ENCODE peak calls at places on chromosomes 4 and X, in six cellular contexts. H is tibial nerve, T is heart left ventricle, L is A549, E is GM12892, Z is esophagus squamous epithelium. Y is an unnamed sample.

GRCh38 chr4:7938513-7939376 is 916 bp downstream of the AFAP1 start:
- DNase-seq in H (peak; percentile 17), T (peak; percentile 74), L (peak; percentile 21), E (no peak), Z (no peak), Y (no peak)

GRCh38 chr4:112765317-112765989 is 128.5 kb downstream of the LARP7 start:
- DNase-seq in H (no peak), T (no peak), L (peak; percentile 36), E (no peak), Z (no peak), Y (no peak)

GRCh38 chrX:43940811-43941210 is 32.4 kb downstream of the NDP start:
- DNase-seq in H (no peak), T (no peak), L (peak; percentile 3), E (no peak), Z (no peak), Y (no peak)

GRCh38 chr4:48268956-48269860 is at the start of gene TEC:
- DNase-seq in H (peak; percentile 19), T (peak; percentile 81), L (peak; percentile 60), E (no peak), Z (peak; percentile 10), Y (no peak)

GRCh38 chr4:10279261-10279660 is 162.7 kb upstream of the WDR1 start:
- DNase-seq in H (no peak), T (no peak), L (no peak), E (no peak), Z (no peak), Y (no peak)

GRCh38 chr4:108846568-108846967 is 83.7 kb upstream of the ETNPPL start:
- DNase-seq in H (no peak), T (no peak), L (no peak), E (no peak), Z (no peak), Y (no peak)

GRCh38 chr4:3074846-3075651 is 568 bp downstream of the HTT start:
- DNase-seq in H (no peak), T (peak; percentile 72), L (peak; percentile 54), E (no peak), Z (no peak), Y (peak; percentile 24)

GRCh38 chr4:14783011-14783877 is 219.0 kb upstream of the CPEB2 start:
- DNase-seq in H (no peak), T (no peak), L (no peak), E (no peak), Z (no peak), Y (peak; percentile 5)

GRCh38 chr4:47528651-47529050 is 43.6 kb downstream of the ATP10D start:
- DNase-seq in H (no peak), T (no peak), L (no peak), E (no peak), Z (no peak), Y (no peak)

GRCh38 chr4:53595204-53595603 is 3.9 kb upstream of the LNX1 start:
- DNase-seq in H (no peak), T (no peak), L (no peak), E (no peak), Z (no peak), Y (no peak)

GRCh38 chrX:93346309-93346708 is 327.1 kb downstream of the NAP1L3 start:
- DNase-seq in H (no peak), T (no peak), L (no peak), E (no peak), Z (no peak), Y (no peak)

GRCh38 chrX:149527705-149528104 is 13.1 kb upstream of the EOLA1 start:
- DNase-seq in H (no peak), T (no peak), L (peak; percentile 53), E (no peak), Z (no peak), Y (no peak)

GRCh38 chrX:66110112-66110511 is 53.9 kb upstream of the HEPH start:
- DNase-seq in H (no peak), T (no peak), L (peak; percentile 9), E (peak; percentile 1), Z (no peak), Y (peak; percentile 2)

GRCh38 chr4:24226667-24227066 is 336.8 kb upstream of the PPARGC1A start:
- DNase-seq in H (no peak), T (no peak), L (no peak), E (no peak), Z (no peak), Y (no peak)

GRCh38 chr4:61380865-61381264 is 180.7 kb downstream of the ADGRL3 start:
- DNase-seq in H (no peak), T (no peak), L (no peak), E (no peak), Z (no peak), Y (no peak)

DNA sequence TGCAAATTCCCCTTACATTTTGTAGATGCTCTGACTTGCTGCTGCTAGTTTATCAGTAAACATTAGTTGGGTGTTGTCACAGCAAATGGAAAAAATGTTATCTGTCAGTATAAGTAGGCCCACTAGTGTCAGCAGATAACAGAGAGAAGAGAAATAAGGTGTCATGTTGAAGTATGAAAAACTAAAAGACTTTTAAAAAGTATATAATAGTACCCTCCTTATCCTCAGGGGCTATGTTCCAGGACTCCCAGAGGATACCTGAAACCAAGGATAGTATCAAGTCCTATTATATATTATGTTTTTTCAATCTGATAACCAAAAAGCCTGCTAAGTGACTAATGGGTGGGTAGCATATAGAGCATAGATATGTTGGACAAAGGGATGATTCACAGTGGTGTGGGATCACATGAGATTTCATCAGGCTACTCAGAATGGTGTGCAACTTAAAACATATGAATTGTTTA is 11.6 kb upstream of the BMP2K start:
- DNase-seq in H (no peak), T (no peak), L (no peak), E (no peak), Z (no peak), Y (no peak)
- TF ChIP-seq POLR2A in H (no peak), T (no peak), L (no peak), E (no peak), Z (no peak), Y (no peak)

DNA sequence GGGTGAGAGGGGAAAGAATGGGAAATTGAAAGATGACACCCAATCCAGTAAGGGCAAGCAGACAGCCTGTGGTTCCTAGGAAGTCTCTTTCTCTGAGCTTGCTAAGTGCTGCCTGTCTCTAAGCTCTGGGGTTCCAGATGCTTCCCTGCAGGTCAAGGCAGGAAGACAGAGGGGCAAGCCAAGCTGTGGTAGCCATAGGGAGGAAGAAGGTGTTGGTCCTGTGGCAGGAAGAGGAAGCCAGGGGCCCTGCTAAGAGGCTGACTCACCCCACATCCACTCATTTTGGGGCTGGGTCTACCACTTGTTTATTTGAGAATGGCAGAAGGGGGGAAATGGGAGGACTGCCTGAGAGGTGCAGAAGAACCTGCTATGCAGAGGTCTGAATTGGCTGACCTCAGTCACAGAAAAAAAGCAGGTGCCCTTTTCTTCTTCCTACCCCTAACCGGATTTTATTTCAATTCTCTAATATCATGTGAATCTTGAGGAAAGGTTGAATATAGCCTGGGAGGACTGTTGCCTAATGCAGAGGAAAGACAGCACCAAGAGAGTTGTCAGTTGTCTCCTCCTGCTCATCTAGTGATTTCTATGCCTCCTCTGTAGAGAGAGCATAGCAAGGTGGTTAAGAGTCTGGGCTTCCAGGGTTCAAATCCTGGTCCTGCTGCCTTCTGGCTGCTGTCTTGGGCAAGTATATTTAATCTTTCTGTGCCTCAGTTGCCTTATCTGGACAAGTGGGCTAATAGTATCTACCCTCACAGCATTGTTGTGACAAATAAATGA is 27.4 kb downstream of the HOPX start:
- DNase-seq in H (no peak), T (no peak), L (no peak), E (no peak), Z (no peak), Y (no peak)
- TF ChIP-seq POLR2A in H (no peak), T (no peak), L (no peak), E (no peak), Z (no peak), Y (no peak)

GRCh38 chr4:140755811-140756291 is 334 bp downstream of the TBC1D9 start:
- DNase-seq in H (peak; percentile 11), T (peak; percentile 78), L (peak; percentile 41), E (peak; percentile 40), Z (no peak), Y (peak; percentile 14)

GRCh38 chr4:140757220-140757607 is 1.0 kb upstream of the TBC1D9 start:
- DNase-seq in H (no peak), T (no peak), L (no peak), E (no peak), Z (no peak), Y (no peak)

GRCh38 chr4:140752669-140753068 is 3.5 kb downstream of the TBC1D9 start:
- DNase-seq in H (no peak), T (no peak), L (no peak), E (no peak), Z (no peak), Y (no peak)

GRCh38 chr4:140754918-140755810 is 1.0 kb downstream of the TBC1D9 start:
- DNase-seq in H (no peak), T (no peak), L (no peak), E (no peak), Z (no peak), Y (no peak)

DNA sequence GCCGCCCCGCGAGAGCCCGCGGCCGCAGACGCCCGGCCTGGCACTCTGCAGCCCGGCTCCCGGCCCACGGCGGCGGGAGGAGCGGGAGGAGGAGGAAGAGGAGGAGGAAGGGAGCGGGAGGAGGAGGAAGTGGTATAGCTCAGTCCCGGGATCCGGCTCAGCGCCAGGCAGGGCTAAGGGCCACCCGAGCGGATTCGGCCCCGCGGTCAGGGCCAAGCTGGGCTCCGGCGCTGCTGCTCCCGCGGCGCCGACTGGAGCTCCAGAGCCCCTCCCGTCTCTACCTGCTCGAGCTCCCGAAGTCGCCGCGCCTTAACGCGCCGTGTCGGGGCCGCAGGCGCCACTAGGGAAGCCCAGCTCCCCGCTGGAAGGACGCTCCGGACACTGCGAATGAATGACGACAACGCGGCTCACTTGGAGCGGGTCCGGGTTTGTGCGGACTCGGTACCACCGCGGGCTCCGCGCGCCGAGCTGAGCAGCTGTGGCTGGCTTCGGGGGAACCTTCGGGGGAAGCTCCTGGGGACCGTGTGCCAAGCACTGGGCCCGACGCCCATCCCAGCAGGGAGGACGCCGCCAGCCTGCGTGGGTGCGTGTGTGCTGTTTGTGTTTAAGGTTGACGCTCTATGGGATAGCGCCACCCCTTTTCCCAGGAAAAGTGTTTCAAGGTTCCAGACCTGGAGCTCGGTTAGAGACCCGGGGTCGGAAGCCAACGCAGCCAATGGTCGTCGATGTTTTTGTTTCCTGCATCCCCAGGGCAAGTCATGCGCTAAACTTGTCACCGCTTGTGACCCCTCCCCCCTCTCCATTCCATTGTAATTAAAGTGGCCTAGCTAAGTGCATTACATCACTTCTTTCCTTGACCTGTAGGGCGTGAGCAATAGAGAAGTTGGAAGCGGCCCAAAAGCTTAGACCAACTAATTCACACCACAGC is at the start of gene TBC1D9:
- DNase-seq in H (peak; percentile 81), T (peak; percentile 91), L (peak; percentile 77), E (peak; percentile 31), Z (peak; percentile 20), Y (peak; percentile 26)
- TF ChIP-seq POLR2A in H (peak; percentile 38), T (peak; percentile 56), L (peak; percentile 51), E (no peak), Z (no peak), Y (peak; percentile 72)

GRCh38 chr4:101885574-101885973 is 95.0 kb downstream of the BANK1 start:
- DNase-seq in H (no peak), T (no peak), L (peak; percentile 74), E (no peak), Z (no peak), Y (no peak)

DNA sequence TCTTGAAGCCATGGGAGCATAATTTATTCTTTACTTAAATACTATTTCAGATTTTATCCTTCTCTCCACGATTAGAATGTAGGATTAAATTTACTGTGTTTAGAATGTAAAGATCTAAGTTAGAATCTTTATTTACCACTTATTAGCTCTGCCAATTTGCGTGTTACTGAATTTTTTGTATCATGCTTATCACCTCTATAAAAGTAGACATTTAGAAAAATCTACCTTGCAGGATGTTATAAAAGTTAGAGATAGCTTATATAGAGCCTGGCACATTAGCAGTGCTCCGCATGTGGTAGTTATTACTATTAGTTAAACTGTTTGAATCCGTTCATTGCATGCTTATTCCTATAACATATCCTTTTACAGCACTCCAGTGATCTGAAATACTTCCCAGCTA is 97.9 kb downstream of the BANK1 start:
- DNase-seq in H (no peak), T (no peak), L (no peak), E (no peak), Z (no peak), Y (no peak)
- TF ChIP-seq POLR2A in H (no peak), T (no peak), L (no peak), E (no peak), Z (no peak), Y (no peak)

Y was measured in H54.